ENCODE peak calls at places on chromosomes 2 and 18, in five cellular contexts. T is A549, M is HepG2, H is K562, X is GM12878. Q is an unnamed sample.

GRCh38 chr18:58417752-58418151 is 211.1 kb downstream of the ALPK2 start:
- DNase-seq in T (peak), M (peak), H (no peak), X (no peak), Q (no peak)

GRCh38 chr2:174683392-174683759 is 80.9 kb downstream of the CHRNA1 start:
- DNase-seq in T (peak), M (no peak), H (no peak), X (no peak), Q (peak)

GRCh38 chr2:119246884-119247843 is 23.5 kb downstream of the STEAP3 start:
- DNase-seq in T (no peak), M (no peak), H (no peak), X (no peak), Q (no peak)

GRCh38 chr18:21391074-21391673 is 149.1 kb downstream of the GREB1L start:
- DNase-seq in T (peak), M (no peak), H (no peak), X (peak), Q (no peak)

GRCh38 chr2:3488768-3489448 is 30.4 kb downstream of the ADI1 start:
- DNase-seq in T (no peak), M (no peak), H (peak), X (no peak), Q (no peak)

GRCh38 chr18:56319953-56320352 is 318.4 kb downstream of the TXNL1 start:
- DNase-seq in T (no peak), M (no peak), H (no peak), X (no peak), Q (no peak)

GRCh38 chr2:136139601-136140000 is 21.7 kb upstream of the CXCR4 start:
- DNase-seq in T (no peak), M (no peak), H (no peak), X (no peak), Q (no peak)

GRCh38 chr2:236874866-236875481 is 210.7 kb upstream of the COPS8 start:
- DNase-seq in T (no peak), M (no peak), H (no peak), X (no peak), Q (no peak)

GRCh38 chr2:221312634-221313033 is 259.5 kb downstream of the EPHA4 start:
- DNase-seq in T (no peak), M (no peak), H (no peak), X (no peak), Q (peak)

GRCh38 chr18:23578067-23578705 is 8.1 kb downstream of the NPC1 start:
- DNase-seq in T (no peak), M (no peak), H (no peak), X (no peak), Q (no peak)

GRCh38 chr2:133561045-133561852 is 7.0 kb downstream of the NCKAP5 start:
- DNase-seq in T (peak), M (peak), H (peak), X (no peak), Q (peak)

GRCh38 chr2:122237506-122237905 is 482.1 kb downstream of the TSN start:
- DNase-seq in T (no peak), M (no peak), H (no peak), X (no peak), Q (no peak)

GRCh38 chr2:9720352-9721093 is 89.7 kb upstream of the YWHAQ start:
- DNase-seq in T (no peak), M (no peak), H (no peak), X (no peak), Q (no peak)

GRCh38 chr18:72623444-72623843 is 79.3 kb upstream of the CBLN2 start:
- DNase-seq in T (no peak), M (no peak), H (no peak), X (no peak), Q (no peak)

GRCh38 chr2:97931851-97932211 is 63.9 kb downstream of the TMEM131 start:
- DNase-seq in T (no peak), M (no peak), H (no peak), X (no peak), Q (no peak)

GRCh38 chr2:85536479-85536878 is 2.5 kb upstream of the MAT2A start:
- DNase-seq in T (no peak), M (no peak), H (no peak), X (no peak), Q (peak)

GRCh38 chr2:45759310-45759851 is 107.9 kb downstream of the PRKCE start:
- DNase-seq in T (no peak), M (no peak), H (no peak), X (no peak), Q (no peak)

GRCh38 chr2:32061973-32062861 is 1.1 kb upstream of the SPAST start:
- DNase-seq in T (no peak), M (peak), H (peak), X (no peak), Q (peak)

GRCh38 chr2:177147093-177147694 is 65.4 kb upstream of the HNRNPA3 start:
- DNase-seq in T (peak), M (peak), H (peak), X (peak), Q (peak)

GRCh38 chr2:200336980-200337615 is 30.6 kb downstream of the SPATS2L start:
- DNase-seq in T (no peak), M (no peak), H (no peak), X (no peak), Q (no peak)

GRCh38 chr2:234747833-234748559 is 203.8 kb upstream of the SH3BP4 start:
- DNase-seq in T (no peak), M (no peak), H (no peak), X (no peak), Q (no peak)

GRCh38 chr18:42348722-42349121 is 393.7 kb downstream of the PIK3C3 start:
- DNase-seq in T (no peak), M (no peak), H (no peak), X (no peak), Q (no peak)

GRCh38 chr2:64808092-64808491 is 154.4 kb upstream of the SERTAD2 start:
- DNase-seq in T (no peak), M (no peak), H (peak), X (no peak), Q (no peak)

GRCh38 chr18:48348739-48349138 is 60.4 kb downstream of the ZBTB7C start:
- DNase-seq in T (no peak), M (no peak), H (no peak), X (no peak), Q (no peak)

GRCh38 chr18:48342588-48342987 is 66.6 kb downstream of the ZBTB7C start:
- DNase-seq in T (no peak), M (no peak), H (no peak), X (no peak), Q (no peak)

GRCh38 chr18:48347756-48348326 is 61.3 kb downstream of the ZBTB7C start:
- DNase-seq in T (no peak), M (no peak), H (no peak), X (no peak), Q (no peak)

GRCh38 chr18:48342125-48342524 is 67.1 kb downstream of the ZBTB7C start:
- DNase-seq in T (no peak), M (no peak), H (no peak), X (no peak), Q (no peak)

DNA sequence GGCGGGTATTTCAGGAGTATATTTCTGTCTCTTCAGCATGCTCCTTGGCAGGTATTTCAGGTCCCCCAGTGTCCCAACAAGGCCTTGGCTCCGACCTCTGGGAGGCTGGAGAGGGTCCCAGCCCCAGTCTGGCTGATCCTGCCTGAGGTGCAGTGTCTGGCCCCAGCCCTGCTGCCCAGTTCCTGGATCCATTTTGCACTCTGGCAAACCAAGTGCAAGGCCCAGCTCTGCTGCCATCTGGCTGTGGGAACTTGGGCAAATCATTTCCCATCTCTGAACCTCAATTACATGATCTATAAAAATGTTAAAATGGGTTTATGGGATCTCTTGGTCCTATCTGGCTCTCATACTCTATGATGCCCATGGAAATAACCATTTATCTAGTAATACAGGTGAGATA is 63.6 kb downstream of the ZBTB7C start:
- DNase-seq in T (peak), M (no peak), H (no peak), X (no peak), Q (peak)
- TF ChIP-seq MYC in T (no peak), M (no peak), H (no peak), X (no peak), Q (no peak)

GRCh38 chr2:109208071-109208950 is 79.3 kb downstream of the SH3RF3 start:
- DNase-seq in T (peak), M (no peak), H (peak), X (no peak), Q (no peak)
- TF ChIP-seq MYC in T (no peak), M (no peak), H (no peak), X (no peak), Q (no peak)

GRCh38 chr2:149065236-149065635 is 26.7 kb downstream of the LYPD6B start:
- DNase-seq in T (no peak), M (no peak), H (no peak), X (no peak), Q (no peak)
- TF ChIP-seq MYC in T (no peak), M (no peak), H (no peak), X (no peak), Q (no peak)

GRCh38 chr2:68428132-68428531 is 39.0 kb downstream of the FBXO48 start:
- DNase-seq in T (no peak), M (no peak), H (no peak), X (no peak), Q (peak)

GRCh38 chr2:68423966-68424650 is 43.0 kb downstream of the FBXO48 start:
- DNase-seq in T (no peak), M (no peak), H (peak), X (peak), Q (peak)

GRCh38 chr2:68426446-68426845 is 40.6 kb downstream of the FBXO48 start:
- DNase-seq in T (no peak), M (no peak), H (no peak), X (no peak), Q (no peak)

GRCh38 chr2:68426885-68427579 is 40.1 kb downstream of the FBXO48 start:
- DNase-seq in T (peak), M (no peak), H (no peak), X (no peak), Q (peak)

DNA sequence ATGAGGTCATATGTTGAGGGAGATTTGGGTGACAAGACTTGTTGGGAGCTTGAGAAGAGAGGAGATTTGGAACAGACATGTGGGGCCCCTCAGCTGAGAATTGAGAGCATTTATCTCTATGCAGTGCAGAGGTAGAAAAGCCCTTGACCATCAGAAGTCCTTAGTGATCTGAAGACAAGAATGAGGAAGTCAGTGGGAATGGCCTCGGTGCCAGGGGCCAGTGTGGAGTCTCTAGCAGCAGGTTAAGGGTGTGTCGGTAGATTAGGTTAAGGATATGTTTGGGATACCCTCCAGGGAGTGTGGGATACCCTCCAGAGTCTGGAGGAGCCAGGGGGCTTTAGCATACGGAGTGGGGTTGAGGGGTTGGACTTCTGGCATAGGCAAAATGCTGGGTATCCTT is 41.6 kb downstream of the FBXO48 start:
- DNase-seq in T (no peak), M (no peak), H (no peak), X (no peak), Q (peak)
- TF ChIP-seq MYC in T (no peak), M (no peak), H (no peak), X (no peak), Q (no peak)

DNA sequence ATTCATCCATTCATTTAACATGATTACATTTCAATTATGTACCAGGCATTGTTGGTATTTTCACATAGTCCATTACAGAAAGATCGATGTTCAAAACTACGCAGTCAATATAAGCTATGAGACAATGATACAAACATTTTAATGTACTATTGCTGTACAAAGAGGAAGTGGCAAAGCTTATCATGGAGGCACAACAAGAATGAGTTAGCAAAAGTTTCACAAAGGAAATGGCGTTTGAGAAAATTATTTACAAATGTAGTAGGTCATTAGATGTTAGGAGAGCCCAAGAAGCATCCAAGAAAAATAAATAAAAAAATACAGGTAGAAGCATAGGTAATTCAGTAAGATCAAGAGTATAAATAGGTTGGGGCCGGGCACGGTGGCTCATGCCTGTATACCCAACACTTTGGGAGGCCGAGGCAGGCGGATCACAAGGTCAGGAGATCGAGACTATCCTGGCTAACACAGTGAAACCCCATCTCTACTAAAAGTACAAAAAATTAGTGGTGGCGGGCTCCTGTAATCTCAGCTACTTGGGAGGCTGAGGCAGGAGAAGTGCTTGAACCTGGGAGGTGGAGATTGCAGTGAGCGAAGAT is 1730.8 kb upstream of the CELF4 start:
- DNase-seq in T (no peak), M (no peak), H (no peak), X (no peak), Q (peak)
- TF ChIP-seq MYC in T (no peak), M (no peak), H (no peak), X (no peak), Q (no peak)

DNA sequence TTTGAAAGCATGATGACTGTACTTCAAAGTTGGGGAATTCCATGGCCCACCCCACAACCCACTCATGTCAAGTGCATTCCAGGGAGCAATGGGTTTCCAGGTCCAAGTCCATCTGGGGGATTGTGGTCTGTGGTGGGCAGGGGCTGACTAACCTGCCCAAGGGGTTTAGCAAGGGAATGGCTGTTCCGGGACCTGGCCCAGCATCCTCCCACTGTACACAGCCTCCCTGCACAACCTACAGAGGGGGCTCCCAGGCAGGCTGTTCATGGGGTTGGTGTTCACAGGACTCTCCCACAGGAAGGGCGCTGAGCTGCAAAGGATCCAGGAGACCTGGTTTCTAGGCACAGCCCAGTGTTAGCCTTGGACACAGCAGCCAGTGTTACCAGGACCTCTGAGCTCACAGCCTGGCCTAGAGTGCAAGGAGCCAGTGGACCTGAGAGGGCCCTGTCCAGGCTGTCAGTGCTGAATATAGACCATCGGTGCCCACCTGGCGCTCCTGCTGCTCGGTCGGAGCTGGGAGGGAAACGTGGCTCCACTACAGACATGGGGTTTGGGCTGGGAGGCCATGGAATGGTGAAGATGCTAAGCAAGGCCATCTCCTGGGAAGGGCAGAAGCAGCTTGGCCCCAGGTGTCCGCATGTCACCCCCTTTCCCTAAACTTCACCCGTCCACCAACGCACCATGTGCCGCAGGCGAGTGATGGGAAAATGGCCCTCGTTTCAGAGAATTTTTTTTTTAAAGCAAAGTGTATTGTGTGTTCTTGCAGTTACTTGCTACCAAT is 317.2 kb downstream of the GBX2 start:
- DNase-seq in T (no peak), M (no peak), H (no peak), X (no peak), Q (no peak)
- TF ChIP-seq MYC in T (no peak), M (no peak), H (no peak), X (no peak), Q (no peak)

DNA sequence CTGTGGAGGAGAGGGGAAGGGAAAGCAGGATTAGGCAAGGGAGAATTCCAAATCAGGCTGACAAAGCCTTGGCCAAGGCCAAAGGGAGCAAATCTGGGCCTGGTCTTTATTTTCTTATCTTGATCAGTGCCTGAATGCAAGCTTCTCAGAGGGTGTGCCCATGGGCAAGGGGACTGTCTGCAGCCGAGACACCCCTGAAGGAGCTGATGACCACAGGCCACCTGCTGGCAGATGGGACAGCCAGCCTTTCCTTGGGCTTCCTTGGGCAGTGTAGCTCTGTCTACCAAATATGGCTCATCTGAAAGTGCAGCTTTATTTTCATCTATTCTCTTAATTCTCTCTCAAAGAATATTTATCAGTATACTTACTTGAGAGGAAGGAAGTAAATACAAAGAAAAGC is 117.0 kb downstream of the PKP4 start:
- DNase-seq in T (peak), M (no peak), H (no peak), X (no peak), Q (no peak)
- TF ChIP-seq MYC in T (no peak), M (no peak), H (no peak), X (no peak), Q (no peak)

GRCh38 chr2:204479557-204479956 is 65.7 kb upstream of the PARD3B start:
- DNase-seq in T (peak), M (no peak), H (no peak), X (no peak), Q (no peak)
- TF ChIP-seq MYC in T (no peak), M (no peak), H (no peak), X (no peak), Q (no peak)

Q was measured in NB4.